ENCODE peak calls at places on chromosomes 1 and 21, in five cellular contexts. Q is RWPE1; I is suprapubic skin; C is left ventricle myocardium inferior; O is CD8-positive, alpha-beta T cell. F is an unnamed sample.

GRCh38 chr1:47226121-47226977 is 5.7 kb downstream of the TAL1 start:
- DNase-seq in Q (no peak), I (no peak), C (no peak), O (no peak), F (no peak)

GRCh38 chr1:164602142-164602429 is 43.1 kb downstream of the PBX1 start:
- DNase-seq in Q (peak; percentile 74), I (no peak), C (no peak), O (no peak), F (no peak)

GRCh38 chr1:18636762-18637552 is 6.3 kb downstream of the PAX7 start:
- DNase-seq in Q (no peak), I (no peak), C (no peak), O (no peak), F (no peak)

GRCh38 chr1:224273651-224274050 is 56.3 kb downstream of the NVL start:
- DNase-seq in Q (peak; percentile 48), I (no peak), C (no peak), O (no peak), F (no peak)

GRCh38 chr21:46646541-46647154 is 11.2 kb downstream of the PRMT2 start:
- DNase-seq in Q (no peak), I (no peak), C (no peak), O (no peak), F (no peak)

GRCh38 chr1:1306661-1307260 is 969 bp downstream of the ACAP3 start:
- DNase-seq in Q (no peak), I (no peak), C (no peak), O (no peak), F (no peak)

GRCh38 chr1:21579788-21580187 is 70.6 kb downstream of the ALPL start:
- DNase-seq in Q (no peak), I (no peak), C (no peak), O (no peak), F (no peak)

GRCh38 chr1:115567431-115567830 is 74.3 kb upstream of the VANGL1 start:
- DNase-seq in Q (no peak), I (no peak), C (no peak), O (no peak), F (no peak)

GRCh38 chr1:70892140-70892539 is 155.5 kb downstream of the PTGER3 start:
- DNase-seq in Q (no peak), I (no peak), C (no peak), O (no peak), F (no peak)

GRCh38 chr1:15610167-15610566 is 7.1 kb upstream of the DDI2 start:
- DNase-seq in Q (no peak), I (no peak), C (no peak), O (no peak), F (no peak)

GRCh38 chr21:39313457-39314154 is at the start of gene BRWD1:
- DNase-seq in Q (peak; percentile 66), I (peak; percentile 87), C (peak; percentile 87), O (peak; percentile 69), F (peak; percentile 89)

GRCh38 chr1:226628624-226629155 is 80.1 kb downstream of the STUM start:
- DNase-seq in Q (no peak), I (peak; percentile 62), C (no peak), O (no peak), F (no peak)

GRCh38 chr1:192008281-192008825 is 149.9 kb upstream of the RGS18 start:
- DNase-seq in Q (no peak), I (no peak), C (no peak), O (no peak), F (no peak)

GRCh38 chr1:78715181-78715661 is 65.6 kb downstream of the IFI44 start:
- DNase-seq in Q (no peak), I (no peak), C (no peak), O (no peak), F (no peak)

GRCh38 chr1:16430598-16430997 is 6.6 kb downstream of the SPATA21 start:
- DNase-seq in Q (peak; percentile 21), I (no peak), C (no peak), O (no peak), F (no peak)

GRCh38 chr1:71046891-71047634 is 553 bp downstream of the PTGER3 start:
- DNase-seq in Q (no peak), I (peak; percentile 78), C (no peak), O (no peak), F (no peak)

GRCh38 chr21:41562101-41563000 is 54.4 kb upstream of the TMPRSS2 start:
- DNase-seq in Q (no peak), I (no peak), C (peak; percentile 30), O (no peak), F (no peak)

GRCh38 chr1:13573586-13573985 is 10.0 kb upstream of the PDPN start:
- DNase-seq in Q (no peak), I (no peak), C (no peak), O (no peak), F (no peak)

DNA sequence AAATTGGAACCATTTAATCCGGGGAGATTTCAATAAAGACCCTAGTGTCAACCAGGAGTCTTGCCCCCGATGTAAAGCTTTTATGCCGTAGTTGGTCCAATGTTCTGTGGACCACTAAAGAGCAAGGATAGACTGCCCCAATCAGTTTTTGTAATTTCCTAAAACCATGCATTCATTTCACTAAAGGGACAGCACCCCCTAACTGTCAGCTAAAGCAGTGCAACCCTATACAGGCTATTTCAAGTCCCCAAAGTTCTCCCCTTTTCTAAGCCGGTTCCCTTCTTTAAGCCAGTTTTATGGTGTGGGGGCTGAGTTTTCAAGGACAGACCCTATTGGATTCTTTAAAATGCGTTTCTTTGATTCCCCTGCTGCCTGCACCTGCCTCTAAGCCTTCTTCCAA is 12.7 kb upstream of the PDPN start:
- DNase-seq in Q (no peak), I (no peak), C (no peak), O (no peak), F (no peak)
- TF ChIP-seq CTCF in Q (no peak), I (no peak), C (peak; percentile 55), O (peak; percentile 25), F (no peak)

DNA sequence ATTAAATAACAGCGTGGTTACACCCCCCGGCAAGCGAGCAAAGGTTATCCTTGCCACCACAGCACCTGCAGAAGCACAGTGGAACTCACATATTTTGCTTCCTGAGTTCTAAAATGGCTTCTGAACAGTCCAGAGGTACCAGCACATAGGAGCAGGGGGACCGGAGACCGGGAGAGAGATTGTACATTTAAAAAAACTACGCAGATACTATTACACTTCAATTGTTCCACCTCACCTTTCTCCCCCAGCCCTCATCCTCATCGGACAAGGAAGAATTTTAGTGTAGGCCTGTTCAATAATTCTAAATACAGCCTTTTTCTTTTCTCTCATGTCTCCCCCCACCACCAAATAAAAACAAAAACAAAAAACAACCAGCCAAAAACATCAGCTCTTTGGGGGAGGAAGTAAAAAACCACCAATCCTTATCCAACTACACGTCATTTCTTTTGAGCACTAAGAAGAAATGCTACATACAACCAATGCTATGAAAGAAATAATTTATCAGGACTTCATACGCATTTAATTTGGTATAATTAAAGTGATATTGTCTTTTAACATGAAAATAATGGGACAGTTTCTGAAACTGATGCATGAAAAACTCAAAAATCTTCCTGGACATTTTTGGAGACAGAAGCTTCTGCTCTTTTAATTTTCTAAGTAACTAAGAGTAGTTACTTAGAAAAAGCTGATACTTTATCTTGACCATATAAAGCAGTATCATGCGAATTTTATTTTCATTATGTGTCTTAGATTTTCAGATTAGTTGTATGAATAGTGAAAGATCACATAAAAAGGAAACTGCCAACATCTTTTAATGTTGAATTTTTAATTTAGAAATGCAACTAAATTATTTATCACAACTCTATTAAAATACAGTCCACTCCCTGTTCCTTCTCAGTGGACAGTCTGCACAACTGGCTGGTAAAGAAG is 9.1 kb downstream of the CDKN2C start:
- DNase-seq in Q (no peak), I (no peak), C (no peak), O (no peak), F (peak; percentile 23)
- H3K27ac ChIP-seq in Q (peak overlapping the region; percentile 95), I (peak overlapping the region; percentile 91), C (peak overlapping the region; percentile 99), O (no peak overlapping the region), F (peak overlapping the region; percentile 99)

DNA sequence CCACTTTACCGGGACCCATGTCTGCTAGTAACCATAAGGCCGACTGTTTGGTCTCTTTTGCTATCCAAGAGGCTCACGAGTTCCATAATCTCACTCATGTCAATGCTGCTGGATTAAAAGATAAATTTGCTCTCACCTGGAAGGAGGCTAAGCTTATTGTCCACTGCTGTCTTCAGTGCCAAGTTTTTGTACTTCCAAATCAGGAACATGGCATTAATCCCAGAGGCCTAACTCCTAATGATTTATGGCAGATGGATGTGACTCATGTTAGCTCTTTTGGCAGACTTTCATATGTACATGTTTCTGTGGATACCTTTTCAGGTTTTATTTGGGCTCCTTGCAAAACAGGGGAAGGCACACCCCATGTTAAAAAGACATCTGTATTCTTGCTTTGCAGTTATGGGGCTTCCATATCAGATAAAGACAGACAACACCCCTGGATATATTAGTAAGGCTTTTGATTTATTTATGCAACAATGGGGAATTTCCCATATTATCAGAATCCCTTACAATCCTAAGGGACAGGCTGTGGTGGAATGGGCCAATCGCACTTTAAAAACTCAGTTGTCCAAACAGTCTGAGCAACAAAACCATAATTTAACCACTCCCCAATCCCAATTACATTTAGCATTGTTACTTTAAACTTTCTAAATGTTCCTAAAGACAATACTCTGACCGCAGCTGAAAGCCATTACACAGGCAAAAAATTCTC is 162.7 kb downstream of the IER5 start:
- DNase-seq in Q (peak; percentile 83), I (no peak), C (no peak), O (no peak), F (no peak)
- TF ChIP-seq CTCF in Q (no peak), I (no peak), C (no peak), O (no peak), F (no peak)

DNA sequence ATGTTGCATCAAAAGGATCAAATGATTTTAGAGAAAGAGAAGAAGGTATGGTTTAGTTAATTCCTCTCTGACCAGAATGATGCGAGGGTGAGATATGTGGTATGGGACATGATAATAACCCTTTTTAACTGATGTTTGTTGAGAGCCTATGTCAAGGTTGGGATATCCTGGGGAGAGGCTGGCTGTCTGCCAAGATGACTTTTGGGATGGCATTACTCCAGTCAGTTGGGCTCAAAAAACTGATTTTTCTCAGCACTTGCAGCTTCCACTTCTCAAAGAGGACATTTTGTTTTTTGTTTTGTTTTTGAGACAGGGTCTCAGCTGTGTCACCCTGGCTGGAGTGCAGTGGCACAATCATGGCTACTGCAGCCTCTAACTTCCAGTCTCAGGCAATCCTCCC is 17.7 kb upstream of the STX12 start:
- DNase-seq in Q (no peak), I (no peak), C (no peak), O (no peak), F (no peak)
- H3K27ac ChIP-seq in Q (no peak overlapping the region), I (no peak overlapping the region), C (peak overlapping the region; percentile 55), O (no peak overlapping the region), F (no peak overlapping the region)

GRCh38 chr1:6815722-6816121 is 30.5 kb downstream of the CAMTA1 start:
- DNase-seq in Q (no peak), I (no peak), C (no peak), O (no peak), F (no peak)
- TF ChIP-seq CTCF in Q (no peak), I (no peak), C (no peak), O (no peak), F (no peak)

F was measured in ovary.